ENCODE peak calls at places on chromosomes 13 and 19, in ten cellular contexts. T is dorsolateral prefrontal cortex, H is PC-3, L is neural progenitor cell, A is AG10803, E is psoas muscle, D is Peyer's patch, Y is fibroblast of the aortic adventitia, C is heart right ventricle, Z is H9. X is an unnamed sample.

GRCh38 chr13:110339263-110339662 is 32.2 kb downstream of the COL4A2 start:
- DNase-seq in T (no peak), H (no peak), L (no peak), A (no peak), E (no peak), D (no peak), Y (no peak), C (no peak), Z (no peak), X (no peak)

GRCh38 chr19:2782357-2782935 is 627 bp downstream of the SGTA start:
- DNase-seq in T (no peak), H (no peak), L (no peak), A (no peak), E (no peak), D (no peak), Y (no peak), C (no peak), Z (no peak), X (no peak)

GRCh38 chr19:3969435-3970312 is 1.2 kb downstream of the DAPK3 start:
- DNase-seq in T (no peak), H (peak), L (peak), A (peak), E (peak), D (no peak), Y (peak), C (no peak), Z (peak), X (peak)

GRCh38 chr13:25819856-25820530 is 231.8 kb downstream of the SHISA2 start:
- DNase-seq in T (no peak), H (no peak), L (no peak), A (no peak), E (no peak), D (no peak), Y (no peak), C (peak), Z (no peak), X (no peak)

GRCh38 chr19:49361438-49362047 is 673 bp downstream of the TEAD2 start:
- DNase-seq in T (no peak), H (peak), L (peak), A (peak), E (peak), D (peak), Y (peak), C (peak), Z (peak), X (peak)

GRCh38 chr13:29607465-29607864 is 12.0 kb upstream of the SLC7A1 start:
- DNase-seq in T (no peak), H (no peak), L (no peak), A (peak), E (no peak), D (no peak), Y (peak), C (no peak), Z (no peak), X (no peak)

GRCh38 chr13:29583073-29583785 is 12.3 kb downstream of the SLC7A1 start:
- DNase-seq in T (no peak), H (peak), L (no peak), A (peak), E (no peak), D (no peak), Y (peak), C (no peak), Z (no peak), X (no peak)

GRCh38 chr13:52780092-52780491 is 40.5 kb upstream of the CNMD start:
- DNase-seq in T (no peak), H (no peak), L (no peak), A (no peak), E (no peak), D (no peak), Y (no peak), C (no peak), Z (no peak), X (no peak)

GRCh38 chr13:73169971-73170370 is 111.2 kb downstream of the KLF5 start:
- DNase-seq in T (no peak), H (no peak), L (no peak), A (no peak), E (no peak), D (no peak), Y (no peak), C (no peak), Z (no peak), X (peak)

GRCh38 chr19:45114116-45114515 is 21.1 kb downstream of the PPP1R37 start:
- DNase-seq in T (no peak), H (no peak), L (no peak), A (no peak), E (no peak), D (no peak), Y (no peak), C (no peak), Z (no peak), X (no peak)

GRCh38 chr13:82116422-82116989 is 1765.8 kb downstream of the SLITRK1 start:
- DNase-seq in T (no peak), H (no peak), L (no peak), A (no peak), E (no peak), D (no peak), Y (no peak), C (no peak), Z (no peak), X (no peak)

GRCh38 chr13:98771838-98772611 is 19.6 kb upstream of the SLC15A1 start:
- DNase-seq in T (no peak), H (no peak), L (no peak), A (no peak), E (no peak), D (no peak), Y (no peak), C (no peak), Z (no peak), X (no peak)

GRCh38 chr13:98775386-98775785 is 22.9 kb upstream of the SLC15A1 start:
- DNase-seq in T (no peak), H (no peak), L (no peak), A (no peak), E (no peak), D (peak), Y (no peak), C (no peak), Z (no peak), X (no peak)

GRCh38 chr13:98774776-98775175 is 22.3 kb upstream of the SLC15A1 start:
- DNase-seq in T (no peak), H (no peak), L (no peak), A (no peak), E (no peak), D (peak), Y (no peak), C (no peak), Z (no peak), X (no peak)

GRCh38 chr13:98773921-98774320 is 21.4 kb upstream of the SLC15A1 start:
- DNase-seq in T (no peak), H (no peak), L (no peak), A (no peak), E (no peak), D (no peak), Y (no peak), C (no peak), Z (no peak), X (no peak)

DNA sequence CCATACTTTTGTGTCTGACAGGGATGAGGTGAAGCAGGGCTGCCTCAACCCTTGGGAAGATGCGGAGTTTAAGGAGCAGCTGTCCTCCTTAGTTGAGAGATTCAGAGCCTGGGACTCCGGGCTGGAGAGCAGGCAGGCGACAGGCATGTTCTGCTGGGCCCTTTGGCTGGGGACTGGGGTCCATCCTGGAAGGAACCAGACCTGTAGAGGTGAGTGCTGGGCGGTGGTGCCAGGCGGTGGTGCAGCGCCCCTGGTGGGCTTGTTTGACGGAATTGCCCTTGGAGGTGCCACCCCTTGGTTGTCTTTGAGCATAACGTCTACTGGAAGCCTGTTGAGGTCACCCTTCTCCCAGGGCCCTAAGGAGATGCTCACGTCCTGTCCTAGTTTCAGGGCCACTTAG is 20.6 kb upstream of the SLC15A1 start:
- DNase-seq in T (no peak), H (no peak), L (no peak), A (no peak), E (no peak), D (no peak), Y (no peak), C (no peak), Z (peak), X (no peak)
- TF ChIP-seq CTCF in T (no peak), H (no peak), L (peak), A (no peak), E (no peak), D (no peak), Y (no peak), C (no peak), Z (peak), X (no peak)

DNA sequence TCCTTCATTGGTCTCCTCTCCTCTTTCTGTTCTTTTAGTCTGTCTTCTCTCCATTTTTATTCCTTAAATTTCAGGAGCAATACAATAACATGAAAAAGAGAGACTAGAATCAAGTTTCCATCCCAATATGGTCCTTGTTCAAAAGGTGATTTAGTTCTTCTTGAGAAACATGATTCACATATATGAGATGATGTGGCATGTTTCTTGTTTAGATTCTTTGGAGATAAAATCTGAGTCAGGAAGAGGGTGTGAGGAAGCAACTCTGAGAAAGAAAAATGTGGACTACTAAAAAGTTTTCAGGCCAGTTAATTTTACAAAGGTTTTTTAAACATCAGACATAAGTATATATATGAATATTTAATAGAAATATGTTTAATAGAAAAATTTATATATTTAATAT is 231.4 kb downstream of the OXGR1 start:
- DNase-seq in T (no peak), H (no peak), L (no peak), A (no peak), E (no peak), D (no peak), Y (peak), C (no peak), Z (no peak), X (no peak)
- TF ChIP-seq CTCF in T (no peak), H (no peak), L (no peak), A (no peak), E (no peak), D (no peak), Y (no peak), C (no peak), Z (no peak), X (no peak)

DNA sequence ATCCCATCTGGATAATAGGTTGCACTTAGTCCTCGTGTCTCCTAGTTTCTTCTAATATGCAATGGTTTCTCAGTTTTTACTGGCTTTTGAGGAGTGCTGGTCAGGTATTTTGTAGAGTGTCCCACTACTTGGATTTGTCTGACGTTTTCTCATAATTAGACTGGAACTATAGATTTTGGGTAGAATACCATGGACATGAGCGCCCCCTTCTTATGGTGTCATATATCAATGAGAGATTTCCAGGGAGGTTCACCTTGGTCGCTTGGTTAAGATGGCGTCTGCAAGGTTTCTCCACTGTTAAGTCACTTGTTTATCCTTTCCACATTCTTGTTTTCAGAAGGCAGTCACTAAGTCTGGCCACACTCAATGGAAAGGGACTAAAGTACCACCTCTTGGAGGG is 6.7 kb downstream of the SOHLH2 start:
- DNase-seq in T (no peak), H (no peak), L (no peak), A (no peak), E (no peak), D (no peak), Y (peak), C (no peak), Z (no peak), X (no peak)
- TF ChIP-seq CTCF in T (no peak), H (peak), L (no peak), A (no peak), E (no peak), D (no peak), Y (no peak), C (peak), Z (peak), X (no peak)

DNA sequence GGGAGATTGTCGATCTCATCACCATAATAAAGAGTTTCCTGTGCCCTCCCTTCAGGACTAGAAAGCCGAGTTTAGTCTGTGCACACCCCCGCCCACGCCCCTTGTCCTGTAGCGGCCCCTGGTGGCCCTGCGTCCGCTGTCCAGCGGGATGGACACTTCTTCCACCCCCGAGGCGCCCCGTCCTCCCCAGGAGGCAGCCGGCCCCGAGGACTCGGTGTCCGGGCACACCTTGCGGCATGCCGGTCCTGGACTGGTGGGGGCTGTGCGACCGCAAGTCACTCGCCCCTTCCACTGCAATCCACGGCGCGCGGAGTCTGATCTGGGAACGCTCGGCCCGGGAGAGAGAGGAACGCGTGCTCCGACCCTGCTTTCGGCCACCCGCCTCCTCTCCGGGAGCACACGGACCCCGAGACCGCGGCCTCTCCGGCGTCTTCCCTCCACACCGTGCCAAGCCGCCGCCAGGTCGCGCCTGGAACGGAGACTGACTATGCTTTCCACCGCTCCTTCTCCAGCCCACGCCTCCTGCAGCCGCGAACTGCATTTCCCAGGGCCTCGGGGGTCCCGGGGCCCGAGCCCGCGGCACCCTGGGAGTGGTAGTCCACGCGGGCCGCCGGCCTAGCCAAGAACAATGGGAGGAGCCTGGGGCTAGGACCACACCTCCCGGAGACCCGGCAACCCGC is 678 bp upstream of the KMT2B start:
- DNase-seq in T (peak), H (peak), L (no peak), A (peak), E (peak), D (peak), Y (peak), C (peak), Z (peak), X (peak)
- TF ChIP-seq CTCF in T (peak), H (peak), L (peak), A (peak), E (peak), D (peak), Y (peak), C (peak), Z (peak), X (peak)

GRCh38 chr13:41822560-41822959 is 138.3 kb downstream of the VWA8 start:
- DNase-seq in T (no peak), H (no peak), L (no peak), A (no peak), E (no peak), D (no peak), Y (no peak), C (no peak), Z (no peak), X (no peak)
- TF ChIP-seq CTCF in T (no peak), H (no peak), L (no peak), A (no peak), E (no peak), D (no peak), Y (no peak), C (no peak), Z (no peak), X (no peak)

GRCh38 chr19:19525611-19526380 is 2.9 kb upstream of the YJEFN3 start:
- DNase-seq in T (no peak), H (no peak), L (no peak), A (no peak), E (no peak), D (no peak), Y (no peak), C (no peak), Z (no peak), X (no peak)
- TF ChIP-seq CTCF in T (no peak), H (no peak), L (no peak), A (no peak), E (no peak), D (no peak), Y (no peak), C (no peak), Z (no peak), X (no peak)

GRCh38 chr13:65881561-65882155 is 1348.5 kb downstream of the PCDH9 start:
- DNase-seq in T (no peak), H (peak), L (no peak), A (no peak), E (no peak), D (no peak), Y (no peak), C (no peak), Z (no peak), X (no peak)

GRCh38 chr13:65882810-65883209 is 1347.3 kb downstream of the PCDH9 start:
- DNase-seq in T (no peak), H (no peak), L (no peak), A (no peak), E (no peak), D (no peak), Y (no peak), C (no peak), Z (no peak), X (no peak)
- TF ChIP-seq CTCF in T (no peak), H (no peak), L (peak), A (no peak), E (no peak), D (no peak), Y (peak), C (no peak), Z (peak), X (no peak)

DNA sequence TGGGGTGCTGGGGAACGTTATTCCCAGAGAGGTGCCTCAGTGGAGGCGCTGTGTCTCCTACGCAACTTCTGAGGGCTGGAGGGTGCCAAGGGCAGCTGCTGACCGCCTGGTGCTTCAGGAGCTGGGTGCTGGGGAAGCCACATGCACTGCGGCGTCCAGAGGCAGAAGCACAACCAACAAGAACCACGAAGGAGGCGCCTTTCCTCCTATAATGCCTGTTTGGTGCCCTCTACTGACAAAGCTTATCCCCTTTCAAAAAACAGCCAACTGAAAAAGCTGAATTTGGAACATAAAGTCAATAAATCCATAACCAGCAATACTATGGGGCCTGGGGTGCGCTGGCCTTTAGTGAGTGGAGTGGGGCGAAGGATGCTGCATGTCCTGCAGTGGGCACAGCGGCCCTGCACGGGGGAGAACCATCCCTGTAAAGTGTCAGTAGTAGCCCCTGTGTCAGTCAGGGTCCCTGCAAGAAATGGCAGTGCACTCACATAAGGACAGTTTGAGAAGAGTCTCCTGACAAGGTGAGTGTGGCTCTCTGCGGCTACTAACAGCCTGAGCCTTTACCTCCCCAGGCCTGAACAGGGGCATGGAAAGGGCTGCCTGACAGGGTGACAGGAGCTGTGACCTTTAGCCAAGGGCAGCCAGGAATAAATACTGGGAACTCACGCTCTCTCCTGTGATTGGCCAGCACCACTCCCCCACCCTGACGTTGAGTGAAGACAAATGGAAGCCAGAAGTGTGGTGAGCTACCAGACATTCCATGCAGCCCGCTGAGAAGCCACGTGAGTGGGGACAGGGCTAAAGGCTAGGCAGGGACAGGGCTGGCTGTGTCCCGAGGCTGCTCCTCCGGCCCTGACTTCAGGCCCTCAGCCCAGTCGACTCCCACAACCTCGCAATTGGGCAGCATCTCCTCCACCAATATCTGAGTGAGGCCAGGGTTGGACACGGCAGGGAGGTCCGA is 4.5 kb upstream of the B3GNT8 start:
- DNase-seq in T (no peak), H (no peak), L (no peak), A (peak), E (peak), D (no peak), Y (peak), C (peak), Z (no peak), X (no peak)
- TF ChIP-seq CTCF in T (peak), H (peak), L (peak), A (peak), E (peak), D (peak), Y (peak), C (peak), Z (peak), X (peak)

GRCh38 chr19:35045667-35046300 is 4.3 kb downstream of the HPN start:
- DNase-seq in T (no peak), H (peak), L (peak), A (peak), E (no peak), D (no peak), Y (no peak), C (no peak), Z (peak), X (no peak)
- TF ChIP-seq CTCF in T (peak), H (peak), L (peak), A (peak), E (peak), D (peak), Y (peak), C (no peak), Z (peak), X (peak)